ENCODE peak calls at places on chromosomes 6 and 20, in eight cellular contexts. One of them, this sample, is unnamed.

GRCh38 chr20:51132286-51132810 is 109.4 kb upstream of the KCNG1 start:
- DNase-seq in fibroblast of lung: no peak
- DNase-seq in heart right ventricle: no peak
- DNase-seq in CD8-positive, alpha-beta T cell: no peak
- DNase-seq in left ventricle myocardium inferior: no peak
- DNase-seq in cardiac fibroblast: peak; percentile 23
- DNase-seq in astrocyte: no peak
- DNase-seq in HFF-Myc: no peak
- DNase-seq in this sample: no peak

GRCh38 chr6:18561006-18561750 is 174.0 kb downstream of the RNF144B start:
- DNase-seq in fibroblast of lung: no peak
- DNase-seq in left ventricle myocardium inferior: no peak
- DNase-seq in heart right ventricle: no peak
- DNase-seq in cardiac fibroblast: no peak
- DNase-seq in CD8-positive, alpha-beta T cell: no peak
- DNase-seq in astrocyte: no peak
- DNase-seq in HFF-Myc: no peak
- DNase-seq in this sample: peak; percentile 74

GRCh38 chr6:151475653-151476523 is 17.9 kb upstream of the CCDC170 start:
- DNase-seq in heart right ventricle: no peak
- DNase-seq in HFF-Myc: peak; percentile 39
- DNase-seq in left ventricle myocardium inferior: no peak
- DNase-seq in CD8-positive, alpha-beta T cell: no peak
- DNase-seq in fibroblast of lung: peak; percentile 70
- DNase-seq in astrocyte: peak; percentile 19
- DNase-seq in cardiac fibroblast: peak; percentile 75
- DNase-seq in this sample: peak; percentile 79

GRCh38 chr6:163417595-163417994 is 3.1 kb downstream of the QKI start:
- DNase-seq in HFF-Myc: no peak
- DNase-seq in astrocyte: no peak
- DNase-seq in heart right ventricle: no peak
- DNase-seq in fibroblast of lung: no peak
- DNase-seq in cardiac fibroblast: peak; percentile 29
- DNase-seq in CD8-positive, alpha-beta T cell: no peak
- DNase-seq in left ventricle myocardium inferior: no peak
- DNase-seq in this sample: peak; percentile 19

GRCh38 chr6:155974359-155974758 is 518.7 kb upstream of the NOX3 start:
- DNase-seq in heart right ventricle: no peak
- DNase-seq in cardiac fibroblast: no peak
- DNase-seq in CD8-positive, alpha-beta T cell: no peak
- DNase-seq in HFF-Myc: no peak
- DNase-seq in astrocyte: no peak
- DNase-seq in left ventricle myocardium inferior: no peak
- DNase-seq in fibroblast of lung: no peak
- DNase-seq in this sample: no peak

GRCh38 chr6:21348462-21349195 is 244.9 kb upstream of the SOX4 start:
- DNase-seq in cardiac fibroblast: peak; percentile 52
- DNase-seq in fibroblast of lung: peak; percentile 69
- DNase-seq in left ventricle myocardium inferior: peak; percentile 21
- DNase-seq in HFF-Myc: no peak
- DNase-seq in astrocyte: peak; percentile 74
- DNase-seq in heart right ventricle: peak; percentile 19
- DNase-seq in CD8-positive, alpha-beta T cell: no peak
- DNase-seq in this sample: peak; percentile 42

GRCh38 chr6:143901885-143902708 is 37.8 kb downstream of the ZC2HC1B start:
- DNase-seq in CD8-positive, alpha-beta T cell: no peak
- DNase-seq in astrocyte: peak; percentile 4
- DNase-seq in heart right ventricle: no peak
- DNase-seq in cardiac fibroblast: peak; percentile 36
- DNase-seq in fibroblast of lung: peak; percentile 82
- DNase-seq in HFF-Myc: no peak
- DNase-seq in left ventricle myocardium inferior: peak; percentile 18
- DNase-seq in this sample: peak; percentile 88

GRCh38 chr6:21601341-21601740 is 7.8 kb downstream of the SOX4 start:
- DNase-seq in left ventricle myocardium inferior: no peak
- DNase-seq in heart right ventricle: no peak
- DNase-seq in CD8-positive, alpha-beta T cell: no peak
- DNase-seq in fibroblast of lung: no peak
- DNase-seq in astrocyte: no peak
- DNase-seq in cardiac fibroblast: no peak
- DNase-seq in HFF-Myc: no peak
- DNase-seq in this sample: no peak

GRCh38 chr20:62032606-62033368 is 32.9 kb downstream of the TAF4 start:
- DNase-seq in cardiac fibroblast: no peak
- DNase-seq in fibroblast of lung: peak; percentile 27
- DNase-seq in HFF-Myc: peak; percentile 12
- DNase-seq in left ventricle myocardium inferior: no peak
- DNase-seq in CD8-positive, alpha-beta T cell: no peak
- DNase-seq in heart right ventricle: peak; percentile 10
- DNase-seq in astrocyte: no peak
- DNase-seq in this sample: peak; percentile 65

GRCh38 chr20:13200767-13201500 is 20.1 kb upstream of the ISM1 start:
- DNase-seq in astrocyte: no peak
- DNase-seq in fibroblast of lung: no peak
- DNase-seq in CD8-positive, alpha-beta T cell: no peak
- DNase-seq in HFF-Myc: no peak
- DNase-seq in heart right ventricle: no peak
- DNase-seq in cardiac fibroblast: no peak
- DNase-seq in left ventricle myocardium inferior: no peak
- DNase-seq in this sample: no peak

GRCh38 chr6:139977887-139978332 is 603.5 kb upstream of the CITED2 start:
- DNase-seq in heart right ventricle: no peak
- DNase-seq in cardiac fibroblast: peak; percentile 95
- DNase-seq in HFF-Myc: no peak
- DNase-seq in fibroblast of lung: peak; percentile 62
- DNase-seq in astrocyte: peak; percentile 62
- DNase-seq in CD8-positive, alpha-beta T cell: no peak
- DNase-seq in left ventricle myocardium inferior: no peak
- DNase-seq in this sample: peak; percentile 78

GRCh38 chr6:145009691-145010090 is 724.6 kb downstream of the UTRN start:
- DNase-seq in heart right ventricle: no peak
- DNase-seq in cardiac fibroblast: no peak
- DNase-seq in astrocyte: no peak
- DNase-seq in CD8-positive, alpha-beta T cell: no peak
- DNase-seq in HFF-Myc: no peak
- DNase-seq in left ventricle myocardium inferior: no peak
- DNase-seq in fibroblast of lung: peak; percentile 42
- DNase-seq in this sample: peak; percentile 10

GRCh38 chr6:158018851-158019361 is 37.2 kb downstream of the SYNJ2 start:
- DNase-seq in fibroblast of lung: peak; percentile 80
- DNase-seq in left ventricle myocardium inferior: peak; percentile 12
- DNase-seq in cardiac fibroblast: peak; percentile 83
- DNase-seq in HFF-Myc: no peak
- DNase-seq in CD8-positive, alpha-beta T cell: no peak
- DNase-seq in heart right ventricle: no peak
- DNase-seq in astrocyte: peak; percentile 83
- DNase-seq in this sample: peak; percentile 82

GRCh38 chr6:135209803-135210202 is 28.7 kb downstream of the MYB start:
- DNase-seq in astrocyte: no peak
- DNase-seq in fibroblast of lung: no peak
- DNase-seq in cardiac fibroblast: no peak
- DNase-seq in left ventricle myocardium inferior: no peak
- DNase-seq in CD8-positive, alpha-beta T cell: peak; percentile 53
- DNase-seq in HFF-Myc: no peak
- DNase-seq in heart right ventricle: no peak
- DNase-seq in this sample: no peak

GRCh38 chr20:666877-667276 is 8.7 kb downstream of the SCRT2 start:
- DNase-seq in astrocyte: no peak
- DNase-seq in left ventricle myocardium inferior: no peak
- DNase-seq in CD8-positive, alpha-beta T cell: no peak
- DNase-seq in heart right ventricle: no peak
- DNase-seq in cardiac fibroblast: no peak
- DNase-seq in HFF-Myc: no peak
- DNase-seq in fibroblast of lung: no peak
- DNase-seq in this sample: no peak

DNA sequence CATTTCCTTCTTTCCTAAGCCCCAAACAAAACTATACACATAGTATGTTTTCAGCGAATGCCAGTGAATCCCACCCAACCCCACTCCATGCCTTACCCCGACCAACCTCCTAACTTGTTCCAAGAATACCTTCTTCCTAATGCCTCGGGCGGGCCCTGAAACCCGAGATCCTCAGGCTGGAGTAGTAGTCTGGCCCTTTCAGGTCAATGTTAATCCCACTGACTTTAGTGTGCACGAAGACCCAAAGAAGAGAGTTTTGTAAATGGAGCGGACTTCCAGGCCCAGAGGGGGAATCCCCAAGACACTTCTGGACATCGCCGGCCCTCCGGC is 394 bp downstream of the YIPF3 start:
- DNase-seq in astrocyte: peak; percentile 13
- DNase-seq in fibroblast of lung: no peak
- DNase-seq in CD8-positive, alpha-beta T cell: no peak
- DNase-seq in HFF-Myc: no peak
- DNase-seq in heart right ventricle: no peak
- DNase-seq in left ventricle myocardium inferior: no peak
- DNase-seq in cardiac fibroblast: no peak
- DNase-seq in this sample: no peak
- H3K4me3 ChIP-seq in astrocyte: peak overlapping the region; percentile 99
- H3K4me3 ChIP-seq in fibroblast of lung: peak overlapping the region; percentile 85
- H3K4me3 ChIP-seq in CD8-positive, alpha-beta T cell: peak overlapping the region; percentile 91
- H3K4me3 ChIP-seq in HFF-Myc: peak overlapping the region; percentile 99
- H3K4me3 ChIP-seq in heart right ventricle: peak overlapping the region; percentile 98
- H3K4me3 ChIP-seq in left ventricle myocardium inferior: peak overlapping the region; percentile 92
- H3K4me3 ChIP-seq in cardiac fibroblast: peak overlapping the region; percentile 93
- H3K4me3 ChIP-seq in this sample: peak overlapping the region; percentile 96

GRCh38 chr6:96156425-96156824 is 140.7 kb downstream of the FUT9 start:
- DNase-seq in heart right ventricle: no peak
- DNase-seq in cardiac fibroblast: no peak
- DNase-seq in left ventricle myocardium inferior: no peak
- DNase-seq in fibroblast of lung: no peak
- DNase-seq in astrocyte: no peak
- DNase-seq in HFF-Myc: no peak
- DNase-seq in CD8-positive, alpha-beta T cell: no peak
- DNase-seq in this sample: no peak

GRCh38 chr6:96151707-96152106 is 135.9 kb downstream of the FUT9 start:
- DNase-seq in cardiac fibroblast: no peak
- DNase-seq in left ventricle myocardium inferior: no peak
- DNase-seq in heart right ventricle: no peak
- DNase-seq in fibroblast of lung: no peak
- DNase-seq in HFF-Myc: no peak
- DNase-seq in astrocyte: no peak
- DNase-seq in CD8-positive, alpha-beta T cell: no peak
- DNase-seq in this sample: no peak

GRCh38 chr6:96157018-96157565 is 141.3 kb downstream of the FUT9 start:
- DNase-seq in CD8-positive, alpha-beta T cell: no peak
- DNase-seq in cardiac fibroblast: no peak
- DNase-seq in fibroblast of lung: no peak
- DNase-seq in astrocyte: no peak
- DNase-seq in HFF-Myc: no peak
- DNase-seq in left ventricle myocardium inferior: no peak
- DNase-seq in heart right ventricle: no peak
- DNase-seq in this sample: no peak

GRCh38 chr6:96152114-96152708 is 136.4 kb downstream of the FUT9 start:
- DNase-seq in HFF-Myc: no peak
- DNase-seq in left ventricle myocardium inferior: no peak
- DNase-seq in fibroblast of lung: no peak
- DNase-seq in cardiac fibroblast: no peak
- DNase-seq in heart right ventricle: no peak
- DNase-seq in CD8-positive, alpha-beta T cell: no peak
- DNase-seq in astrocyte: no peak
- DNase-seq in this sample: no peak

GRCh38 chr6:96153775-96154174 is 138.0 kb downstream of the FUT9 start:
- DNase-seq in HFF-Myc: no peak
- DNase-seq in heart right ventricle: no peak
- DNase-seq in astrocyte: peak; percentile 9
- DNase-seq in left ventricle myocardium inferior: no peak
- DNase-seq in cardiac fibroblast: no peak
- DNase-seq in CD8-positive, alpha-beta T cell: no peak
- DNase-seq in fibroblast of lung: no peak
- DNase-seq in this sample: no peak
- TF ChIP-seq CTCF in HFF-Myc: no peak
- TF ChIP-seq CTCF in heart right ventricle: no peak
- TF ChIP-seq CTCF in astrocyte: no peak
- TF ChIP-seq CTCF in left ventricle myocardium inferior: no peak
- TF ChIP-seq CTCF in cardiac fibroblast: no peak
- TF ChIP-seq CTCF in CD8-positive, alpha-beta T cell: no peak
- TF ChIP-seq CTCF in fibroblast of lung: no peak
- TF ChIP-seq CTCF in this sample: no peak

DNA sequence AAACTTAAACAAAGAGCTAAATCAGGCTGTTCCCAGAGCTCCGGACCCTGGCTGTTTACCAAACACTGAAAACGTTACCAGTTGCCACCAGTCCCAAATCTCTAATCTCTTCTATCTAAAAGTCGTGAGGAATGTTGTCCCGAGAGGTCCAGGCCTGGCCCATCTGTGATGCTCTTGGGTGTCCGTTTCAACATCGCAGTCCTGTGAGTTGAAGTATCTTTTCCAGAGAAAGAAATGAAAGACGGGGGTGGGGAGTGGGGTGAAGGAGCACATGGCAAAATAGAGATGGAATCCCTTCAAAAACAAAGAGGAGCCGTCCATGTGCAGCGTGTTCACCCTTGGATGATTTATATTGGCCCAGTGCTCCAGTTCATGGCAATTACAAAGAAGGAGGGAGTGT is 111.9 kb downstream of the LY86 start:
- DNase-seq in CD8-positive, alpha-beta T cell: no peak
- DNase-seq in left ventricle myocardium inferior: no peak
- DNase-seq in cardiac fibroblast: no peak
- DNase-seq in heart right ventricle: no peak
- DNase-seq in astrocyte: no peak
- DNase-seq in fibroblast of lung: no peak
- DNase-seq in HFF-Myc: no peak
- DNase-seq in this sample: no peak
- H3K4me3 ChIP-seq in CD8-positive, alpha-beta T cell: no peak overlapping the region
- H3K4me3 ChIP-seq in left ventricle myocardium inferior: no peak overlapping the region
- H3K4me3 ChIP-seq in cardiac fibroblast: no peak overlapping the region
- H3K4me3 ChIP-seq in heart right ventricle: no peak overlapping the region
- H3K4me3 ChIP-seq in astrocyte: no peak overlapping the region
- H3K4me3 ChIP-seq in fibroblast of lung: no peak overlapping the region
- H3K4me3 ChIP-seq in HFF-Myc: no peak overlapping the region
- H3K4me3 ChIP-seq in this sample: no peak overlapping the region

GRCh38 chr6:19855510-19855909 is 18.3 kb downstream of the ID4 start:
- DNase-seq in HFF-Myc: no peak
- DNase-seq in heart right ventricle: no peak
- DNase-seq in CD8-positive, alpha-beta T cell: no peak
- DNase-seq in astrocyte: no peak
- DNase-seq in fibroblast of lung: no peak
- DNase-seq in left ventricle myocardium inferior: no peak
- DNase-seq in cardiac fibroblast: no peak
- DNase-seq in this sample: no peak

GRCh38 chr6:19852090-19852457 is 14.9 kb downstream of the ID4 start:
- DNase-seq in cardiac fibroblast: no peak
- DNase-seq in HFF-Myc: no peak
- DNase-seq in heart right ventricle: no peak
- DNase-seq in left ventricle myocardium inferior: no peak
- DNase-seq in astrocyte: no peak
- DNase-seq in CD8-positive, alpha-beta T cell: no peak
- DNase-seq in fibroblast of lung: no peak
- DNase-seq in this sample: no peak

GRCh38 chr6:19851273-19852089 is 14.3 kb downstream of the ID4 start:
- DNase-seq in fibroblast of lung: peak; percentile 83
- DNase-seq in heart right ventricle: no peak
- DNase-seq in left ventricle myocardium inferior: no peak
- DNase-seq in CD8-positive, alpha-beta T cell: no peak
- DNase-seq in cardiac fibroblast: peak; percentile 81
- DNase-seq in HFF-Myc: peak; percentile 44
- DNase-seq in astrocyte: peak; percentile 74
- DNase-seq in this sample: peak; percentile 89

GRCh38 chr6:19860235-19860877 is 23.2 kb downstream of the ID4 start:
- DNase-seq in left ventricle myocardium inferior: no peak
- DNase-seq in CD8-positive, alpha-beta T cell: no peak
- DNase-seq in heart right ventricle: no peak
- DNase-seq in astrocyte: no peak
- DNase-seq in HFF-Myc: no peak
- DNase-seq in fibroblast of lung: no peak
- DNase-seq in cardiac fibroblast: no peak
- DNase-seq in this sample: no peak

GRCh38 chr6:19857139-19857538 is 20.0 kb downstream of the ID4 start:
- DNase-seq in fibroblast of lung: no peak
- DNase-seq in left ventricle myocardium inferior: no peak
- DNase-seq in CD8-positive, alpha-beta T cell: no peak
- DNase-seq in heart right ventricle: no peak
- DNase-seq in astrocyte: no peak
- DNase-seq in cardiac fibroblast: no peak
- DNase-seq in HFF-Myc: no peak
- DNase-seq in this sample: no peak
- TF ChIP-seq CTCF in fibroblast of lung: no peak
- TF ChIP-seq CTCF in left ventricle myocardium inferior: no peak
- TF ChIP-seq CTCF in CD8-positive, alpha-beta T cell: no peak
- TF ChIP-seq CTCF in heart right ventricle: no peak
- TF ChIP-seq CTCF in astrocyte: no peak
- TF ChIP-seq CTCF in cardiac fibroblast: no peak
- TF ChIP-seq CTCF in HFF-Myc: no peak
- TF ChIP-seq CTCF in this sample: no peak

This sample was measured in fibroblast of the aortic adventitia.